ENCODE peak calls at places on chromosomes 6 and 20, in eight cellular contexts. Y is brain microvascular endothelial cell, D is pancreas, C is osteocyte, O is foreskin fibroblast, Q is left ventricle myocardium inferior, T is cardiac muscle cell, N is GM12864. B is an unnamed sample.

GRCh38 chr6:19892250-19892649 is 55.1 kb downstream of the ID4 start:
- DNase-seq in Y (no peak), D (peak), C (no peak), O (no peak), Q (no peak), T (no peak), N (no peak), B (no peak)

GRCh38 chr20:50645253-50646068 is 45.9 kb downstream of the RIPOR3 start:
- DNase-seq in Y (peak), D (peak), C (peak), O (peak), Q (peak), T (peak), N (no peak), B (no peak)

GRCh38 chr6:7640607-7641577 is 50.9 kb downstream of the SNRNP48 start:
- DNase-seq in Y (peak), D (no peak), C (no peak), O (peak), Q (no peak), T (no peak), N (no peak), B (no peak)

GRCh38 chr6:111212625-111213024 is 125.3 kb downstream of the SLC16A10 start:
- DNase-seq in Y (no peak), D (no peak), C (no peak), O (no peak), Q (no peak), T (no peak), N (no peak), B (no peak)

GRCh38 chr6:89281779-89282246 is 33.3 kb downstream of the GABRR2 start:
- DNase-seq in Y (peak), D (no peak), C (no peak), O (peak), Q (no peak), T (peak), N (peak), B (peak)

GRCh38 chr20:52833901-52834300 is 138.3 kb upstream of the TSHZ2 start:
- DNase-seq in Y (no peak), D (no peak), C (no peak), O (no peak), Q (no peak), T (no peak), N (no peak), B (no peak)

GRCh38 chr6:24603241-24603640 is 42.8 kb downstream of the KIAA0319 start:
- DNase-seq in Y (no peak), D (no peak), C (no peak), O (no peak), Q (no peak), T (no peak), N (no peak), B (no peak)

GRCh38 chr6:37507690-37508421 is 8.2 kb upstream of the CCDC167 start:
- DNase-seq in Y (no peak), D (no peak), C (no peak), O (no peak), Q (no peak), T (no peak), N (no peak), B (no peak)

GRCh38 chr20:62409935-62410741 is 3.1 kb upstream of the CABLES2 start:
- DNase-seq in Y (no peak), D (peak), C (no peak), O (peak), Q (peak), T (peak), N (no peak), B (peak)

GRCh38 chr20:63290677-63291472 is 2.1 kb upstream of the COL20A1 start:
- DNase-seq in Y (peak), D (peak), C (no peak), O (peak), Q (no peak), T (peak), N (no peak), B (peak)

DNA sequence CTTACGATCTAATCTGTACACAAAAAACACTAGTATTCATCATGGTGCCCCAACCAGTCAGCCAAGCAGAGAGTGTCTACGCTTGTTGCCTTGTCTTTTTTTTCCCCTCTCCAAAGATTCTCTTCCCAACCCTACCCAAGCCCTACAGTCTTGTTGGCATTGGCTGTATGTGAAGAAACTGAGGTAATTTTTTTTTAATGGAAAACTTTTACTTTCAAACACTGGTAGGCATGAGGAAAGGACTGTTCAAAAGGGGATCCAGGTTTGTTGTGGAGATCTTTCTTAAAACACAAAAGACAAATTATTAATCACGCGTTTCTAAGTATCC is 89.2 kb upstream of the PRSS16 start:
- DNase-seq in Y (no peak), D (no peak), C (no peak), O (no peak), Q (no peak), T (no peak), N (no peak), B (no peak)
- TF ChIP-seq CTCF in Y (no peak), D (no peak), C (no peak), O (no peak), Q (no peak), T (no peak), N (no peak), B (no peak)

DNA sequence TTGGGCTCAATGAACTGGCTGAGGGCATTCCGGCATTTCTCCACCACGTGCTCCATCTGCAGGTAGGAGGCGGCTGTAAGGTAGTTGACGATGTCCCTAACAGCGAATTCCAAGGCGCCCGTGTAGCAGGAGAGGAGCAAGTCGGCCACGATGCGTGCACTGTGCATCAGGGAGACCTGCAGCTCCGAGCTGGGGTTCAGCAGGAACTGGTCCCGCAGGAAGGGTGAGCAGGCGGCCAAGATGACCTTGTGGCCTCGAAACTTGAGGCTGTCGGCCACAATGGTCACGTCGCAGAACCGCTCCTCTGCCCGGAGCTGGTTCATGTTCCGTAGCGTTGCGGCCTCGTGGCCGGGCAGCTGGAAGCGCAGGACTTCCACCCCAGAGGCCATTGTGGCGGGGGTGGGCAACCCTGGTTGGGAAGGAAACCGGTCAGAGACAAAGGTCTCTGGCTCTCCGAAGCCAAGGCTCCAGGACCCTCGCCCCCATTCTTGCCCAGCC is 920 bp downstream of the ZBTB12 start:
- DNase-seq in Y (no peak), D (peak), C (no peak), O (peak), Q (peak), T (peak), N (no peak), B (no peak)
- TF ChIP-seq CTCF in Y (no peak), D (no peak), C (no peak), O (no peak), Q (no peak), T (no peak), N (no peak), B (no peak)

GRCh38 chr6:148611213-148611612 is 135.6 kb upstream of the UST start:
- DNase-seq in Y (no peak), D (no peak), C (no peak), O (peak), Q (peak), T (no peak), N (no peak), B (no peak)

GRCh38 chr6:148612043-148612442 is 134.8 kb upstream of the UST start:
- DNase-seq in Y (no peak), D (no peak), C (no peak), O (no peak), Q (no peak), T (no peak), N (no peak), B (no peak)

DNA sequence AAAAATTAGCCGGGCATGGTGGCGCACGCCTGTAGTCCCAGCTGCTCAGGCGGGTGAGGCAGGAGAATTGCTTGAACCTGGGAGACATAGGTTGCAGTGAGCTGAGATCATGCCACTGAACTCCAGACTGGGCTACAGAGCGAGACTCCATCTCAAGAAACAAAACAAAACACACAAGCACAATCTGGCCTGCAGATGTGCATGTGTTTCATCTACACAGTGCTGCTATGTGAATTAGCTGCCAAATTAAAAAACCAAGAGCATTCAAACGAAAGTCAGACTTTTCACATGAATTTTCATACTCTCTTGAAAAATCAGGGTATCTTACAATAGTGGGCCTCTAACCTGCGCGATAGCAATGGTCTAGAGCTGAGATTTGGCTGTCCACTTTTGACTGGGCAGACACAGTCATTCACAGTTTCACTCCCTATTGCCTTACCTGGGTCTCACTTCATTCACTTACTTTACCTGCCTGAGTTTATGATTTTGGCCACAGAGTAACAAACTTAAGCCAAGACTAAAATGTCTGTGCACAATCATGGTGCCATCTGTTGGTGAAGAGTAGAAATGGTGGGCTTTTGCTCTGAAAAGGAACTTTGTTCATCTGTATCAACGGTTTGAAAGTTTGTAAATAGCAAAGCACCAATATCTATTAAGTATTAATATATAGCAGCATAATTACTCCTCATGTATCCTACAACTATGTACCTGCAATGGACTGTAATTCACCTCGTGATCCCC is 138.4 kb upstream of the UST start:
- DNase-seq in Y (no peak), D (no peak), C (no peak), O (peak), Q (no peak), T (no peak), N (no peak), B (no peak)
- TF ChIP-seq CTCF in Y (peak), D (no peak), C (peak), O (peak), Q (peak), T (peak), N (peak), B (peak)

GRCh38 chr6:106287215-106287614 is 38.3 kb downstream of the ATG5 start:
- DNase-seq in Y (no peak), D (no peak), C (no peak), O (no peak), Q (no peak), T (no peak), N (no peak), B (no peak)
- TF ChIP-seq CTCF in Y (no peak), D (no peak), C (no peak), O (no peak), Q (no peak), T (no peak), N (no peak), B (no peak)

DNA sequence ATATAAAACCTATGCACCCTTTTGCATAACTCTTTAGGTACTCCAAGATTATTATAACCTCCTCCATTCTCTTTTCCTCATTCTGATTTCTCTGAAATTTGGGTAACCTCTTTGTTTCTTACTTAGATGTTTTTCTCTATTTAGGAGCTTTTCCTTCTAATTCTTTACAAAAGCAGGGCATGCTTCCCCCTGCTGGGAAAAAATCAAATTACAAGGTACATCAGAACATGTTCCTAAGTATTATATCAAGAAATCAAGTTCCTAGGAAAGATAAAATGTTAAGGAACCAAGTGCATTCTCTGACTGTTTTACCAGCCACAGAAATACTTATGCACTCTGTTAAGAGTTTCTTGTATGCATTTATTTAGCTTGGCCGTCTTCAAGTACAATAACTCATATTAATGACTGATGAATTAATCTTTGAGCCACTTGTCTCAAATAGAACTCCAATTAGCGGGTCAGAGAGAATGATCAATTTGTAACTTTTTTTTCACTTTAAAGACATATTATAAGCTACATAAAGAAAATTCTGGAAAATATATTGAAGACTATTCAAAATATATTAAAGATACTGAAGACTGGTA is 2.1 kb downstream of the KHDRBS2 start:
- DNase-seq in Y (peak), D (no peak), C (no peak), O (peak), Q (no peak), T (peak), N (no peak), B (peak)
- TF ChIP-seq CTCF in Y (no peak), D (peak), C (peak), O (peak), Q (peak), T (peak), N (peak), B (peak)

GRCh38 chr6:30213654-30213998 is 420 bp upstream of the TRIM26 start:
- DNase-seq in Y (no peak), D (no peak), C (no peak), O (no peak), Q (no peak), T (no peak), N (no peak), B (no peak)
- TF ChIP-seq CTCF in Y (no peak), D (no peak), C (no peak), O (no peak), Q (no peak), T (no peak), N (no peak), B (no peak)

DNA sequence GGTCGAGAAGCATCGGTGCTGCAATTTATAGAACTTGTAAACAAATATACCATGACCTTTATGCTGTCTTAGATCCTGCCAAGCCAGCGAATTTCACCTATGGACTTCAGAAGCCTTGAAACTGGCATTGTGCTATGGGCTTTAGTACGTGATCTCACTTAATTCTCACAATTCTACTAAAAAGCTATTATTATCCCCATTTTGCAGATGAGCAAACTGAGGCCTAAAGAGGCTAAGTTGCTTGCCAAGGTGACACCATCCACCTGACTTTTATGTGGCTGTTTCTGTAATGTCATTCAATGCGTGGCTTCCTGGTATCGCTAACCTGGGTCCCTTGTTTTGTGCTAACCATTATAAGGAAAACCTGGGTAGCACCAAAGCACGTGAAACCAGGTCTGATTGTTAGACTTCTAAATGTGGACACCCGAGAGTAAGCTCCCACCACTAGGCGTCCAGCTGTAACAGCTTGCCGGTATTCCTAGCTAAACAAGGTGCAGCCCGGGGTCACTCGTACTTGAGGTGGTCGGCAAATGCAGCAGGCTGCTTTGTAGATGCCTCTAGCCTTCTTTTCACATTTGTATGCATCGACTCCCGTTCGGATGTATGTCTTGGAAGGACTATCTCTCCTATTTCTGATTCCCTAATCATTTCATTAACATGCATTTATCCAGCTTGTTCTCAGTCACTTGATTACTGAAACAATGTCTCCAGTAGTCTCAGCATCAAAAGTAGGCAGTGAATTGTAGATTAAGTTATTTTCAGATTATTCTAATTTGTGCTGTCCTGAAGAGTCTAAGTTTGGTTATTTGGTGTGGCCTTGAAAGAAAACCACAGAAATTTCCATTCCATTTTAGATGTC is 1.1 kb downstream of the SYNJ2 start:
- DNase-seq in Y (peak), D (no peak), C (no peak), O (peak), Q (no peak), T (peak), N (no peak), B (peak)
- TF ChIP-seq CTCF in Y (peak), D (no peak), C (peak), O (peak), Q (peak), T (peak), N (peak), B (no peak)

B was measured in GM20000.